ENCODE peak calls at places on chromosomes 11 and 22, in nine cellular contexts. One of them, this sample, is unnamed. For H3K36me3, the result is how much of the 10 kb centered on the place peaks cover.

GRCh38 chr11:44596541-44597276 is 31.2 kb downstream of the CD82 start:
- DNase-seq in ovary: no peak
- DNase-seq in CD8-positive, alpha-beta T cell: peak
- DNase-seq in RWPE2: no peak
- DNase-seq in lower lobe of right lung: no peak
- DNase-seq in IMR-90: no peak
- DNase-seq in tibial nerve: no peak
- DNase-seq in colonic mucosa: no peak
- DNase-seq in psoas muscle: no peak
- DNase-seq in this sample: no peak

GRCh38 chr11:43567396-43567975 is 113.1 kb upstream of the HSD17B12 start:
- DNase-seq in ovary: no peak
- DNase-seq in CD8-positive, alpha-beta T cell: no peak
- DNase-seq in lower lobe of right lung: no peak
- DNase-seq in psoas muscle: no peak
- DNase-seq in RWPE2: no peak
- DNase-seq in colonic mucosa: no peak
- DNase-seq in IMR-90: peak
- DNase-seq in tibial nerve: no peak
- DNase-seq in this sample: no peak

GRCh38 chr22:43722444-43722843 is 89.7 kb downstream of the EFCAB6 start:
- DNase-seq in tibial nerve: no peak
- DNase-seq in ovary: no peak
- DNase-seq in IMR-90: no peak
- DNase-seq in CD8-positive, alpha-beta T cell: no peak
- DNase-seq in RWPE2: no peak
- DNase-seq in lower lobe of right lung: no peak
- DNase-seq in psoas muscle: no peak
- DNase-seq in colonic mucosa: no peak
- DNase-seq in this sample: no peak

GRCh38 chr22:47298017-47298820 is 535.8 kb downstream of the TBC1D22A start:
- DNase-seq in RWPE2: no peak
- DNase-seq in CD8-positive, alpha-beta T cell: no peak
- DNase-seq in IMR-90: no peak
- DNase-seq in lower lobe of right lung: no peak
- DNase-seq in ovary: no peak
- DNase-seq in tibial nerve: no peak
- DNase-seq in psoas muscle: no peak
- DNase-seq in colonic mucosa: no peak
- DNase-seq in this sample: no peak

GRCh38 chr11:64095949-64096348 is 60.2 kb downstream of the FLRT1 start:
- DNase-seq in lower lobe of right lung: no peak
- DNase-seq in psoas muscle: no peak
- DNase-seq in colonic mucosa: no peak
- DNase-seq in CD8-positive, alpha-beta T cell: no peak
- DNase-seq in tibial nerve: no peak
- DNase-seq in RWPE2: no peak
- DNase-seq in ovary: no peak
- DNase-seq in IMR-90: no peak
- DNase-seq in this sample: no peak

GRCh38 chr11:124988063-124988462 is 34.1 kb downstream of the CCDC15 start:
- DNase-seq in RWPE2: no peak
- DNase-seq in tibial nerve: no peak
- DNase-seq in IMR-90: no peak
- DNase-seq in CD8-positive, alpha-beta T cell: no peak
- DNase-seq in ovary: no peak
- DNase-seq in lower lobe of right lung: no peak
- DNase-seq in psoas muscle: no peak
- DNase-seq in colonic mucosa: no peak
- DNase-seq in this sample: no peak

GRCh38 chr22:45210577-45211431 is 29.9 kb downstream of the KIAA0930 start:
- DNase-seq in ovary: no peak
- DNase-seq in lower lobe of right lung: no peak
- DNase-seq in CD8-positive, alpha-beta T cell: no peak
- DNase-seq in colonic mucosa: no peak
- DNase-seq in psoas muscle: no peak
- DNase-seq in RWPE2: peak
- DNase-seq in tibial nerve: no peak
- DNase-seq in IMR-90: no peak
- DNase-seq in this sample: no peak

GRCh38 chr11:110710520-110711381 is 1.5 kb downstream of the ARHGAP20 start:
- DNase-seq in ovary: peak
- DNase-seq in colonic mucosa: peak
- DNase-seq in IMR-90: peak
- DNase-seq in CD8-positive, alpha-beta T cell: no peak
- DNase-seq in RWPE2: no peak
- DNase-seq in psoas muscle: peak
- DNase-seq in tibial nerve: peak
- DNase-seq in lower lobe of right lung: peak
- DNase-seq in this sample: peak

GRCh38 chr11:4606231-4607015 is 1.6 kb downstream of the TRIM68 start:
- DNase-seq in colonic mucosa: peak
- DNase-seq in RWPE2: no peak
- DNase-seq in psoas muscle: no peak
- DNase-seq in CD8-positive, alpha-beta T cell: no peak
- DNase-seq in ovary: no peak
- DNase-seq in lower lobe of right lung: no peak
- DNase-seq in tibial nerve: no peak
- DNase-seq in IMR-90: peak
- DNase-seq in this sample: no peak

GRCh38 chr11:99739464-99740089 is 718.8 kb downstream of the CNTN5 start:
- DNase-seq in tibial nerve: no peak
- DNase-seq in ovary: no peak
- DNase-seq in IMR-90: peak
- DNase-seq in psoas muscle: no peak
- DNase-seq in lower lobe of right lung: no peak
- DNase-seq in CD8-positive, alpha-beta T cell: no peak
- DNase-seq in RWPE2: no peak
- DNase-seq in colonic mucosa: no peak
- DNase-seq in this sample: no peak

GRCh38 chr11:124917115-124917637 is 1.9 kb upstream of the HEPN1 start:
- DNase-seq in psoas muscle: no peak
- DNase-seq in colonic mucosa: no peak
- DNase-seq in RWPE2: no peak
- DNase-seq in CD8-positive, alpha-beta T cell: no peak
- DNase-seq in IMR-90: peak
- DNase-seq in lower lobe of right lung: no peak
- DNase-seq in tibial nerve: no peak
- DNase-seq in ovary: no peak
- DNase-seq in this sample: no peak

GRCh38 chr11:43072911-43073310 is 238.9 kb upstream of the API5 start:
- DNase-seq in RWPE2: no peak
- DNase-seq in tibial nerve: no peak
- DNase-seq in psoas muscle: no peak
- DNase-seq in lower lobe of right lung: no peak
- DNase-seq in IMR-90: no peak
- DNase-seq in colonic mucosa: no peak
- DNase-seq in CD8-positive, alpha-beta T cell: no peak
- DNase-seq in ovary: no peak
- DNase-seq in this sample: no peak

GRCh38 chr11:13717331-13717730 is 48.9 kb downstream of the FAR1 start:
- DNase-seq in tibial nerve: no peak
- DNase-seq in ovary: no peak
- DNase-seq in psoas muscle: no peak
- DNase-seq in colonic mucosa: no peak
- DNase-seq in IMR-90: peak
- DNase-seq in lower lobe of right lung: no peak
- DNase-seq in CD8-positive, alpha-beta T cell: no peak
- DNase-seq in RWPE2: no peak
- DNase-seq in this sample: no peak

GRCh38 chr11:123451183-123451907 is 21.3 kb downstream of the GRAMD1B start:
- DNase-seq in ovary: no peak
- DNase-seq in CD8-positive, alpha-beta T cell: no peak
- DNase-seq in colonic mucosa: no peak
- DNase-seq in IMR-90: no peak
- DNase-seq in psoas muscle: no peak
- DNase-seq in tibial nerve: no peak
- DNase-seq in RWPE2: no peak
- DNase-seq in lower lobe of right lung: no peak
- DNase-seq in this sample: no peak

DNA sequence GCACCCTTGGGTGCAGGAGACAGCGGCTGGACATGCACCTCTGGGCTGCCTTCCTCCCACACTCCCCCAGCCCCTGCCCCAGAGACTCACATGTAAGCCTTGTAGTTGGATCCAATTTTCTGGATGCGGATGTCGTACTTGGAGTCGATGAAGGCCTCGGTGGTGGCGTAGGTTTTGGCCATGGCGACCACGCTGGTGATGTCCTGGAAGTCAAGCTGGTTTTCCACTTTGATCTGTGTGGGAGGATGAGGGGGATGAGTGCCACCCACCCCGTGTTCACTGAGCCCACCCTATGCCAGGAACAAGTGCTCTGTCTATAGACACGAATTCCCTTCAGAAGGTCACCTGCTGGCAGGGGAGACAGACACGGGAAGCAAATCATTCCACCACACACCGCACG is 66.9 kb downstream of the FBXO7 start:
- DNase-seq in psoas muscle: no peak
- DNase-seq in ovary: no peak
- DNase-seq in RWPE2: no peak
- DNase-seq in lower lobe of right lung: no peak
- DNase-seq in colonic mucosa: no peak
- DNase-seq in IMR-90: no peak
- DNase-seq in tibial nerve: no peak
- DNase-seq in CD8-positive, alpha-beta T cell: no peak
- DNase-seq in this sample: no peak
- H3K4me3 ChIP-seq in psoas muscle: no peak
- H3K4me3 ChIP-seq in ovary: no peak
- H3K4me3 ChIP-seq in RWPE2: no peak
- H3K4me3 ChIP-seq in lower lobe of right lung: no peak
- H3K4me3 ChIP-seq in colonic mucosa: no peak
- H3K4me3 ChIP-seq in IMR-90: no peak
- H3K4me3 ChIP-seq in tibial nerve: no peak
- H3K4me3 ChIP-seq in CD8-positive, alpha-beta T cell: no peak
- H3K4me3 ChIP-seq in this sample: no peak

DNA sequence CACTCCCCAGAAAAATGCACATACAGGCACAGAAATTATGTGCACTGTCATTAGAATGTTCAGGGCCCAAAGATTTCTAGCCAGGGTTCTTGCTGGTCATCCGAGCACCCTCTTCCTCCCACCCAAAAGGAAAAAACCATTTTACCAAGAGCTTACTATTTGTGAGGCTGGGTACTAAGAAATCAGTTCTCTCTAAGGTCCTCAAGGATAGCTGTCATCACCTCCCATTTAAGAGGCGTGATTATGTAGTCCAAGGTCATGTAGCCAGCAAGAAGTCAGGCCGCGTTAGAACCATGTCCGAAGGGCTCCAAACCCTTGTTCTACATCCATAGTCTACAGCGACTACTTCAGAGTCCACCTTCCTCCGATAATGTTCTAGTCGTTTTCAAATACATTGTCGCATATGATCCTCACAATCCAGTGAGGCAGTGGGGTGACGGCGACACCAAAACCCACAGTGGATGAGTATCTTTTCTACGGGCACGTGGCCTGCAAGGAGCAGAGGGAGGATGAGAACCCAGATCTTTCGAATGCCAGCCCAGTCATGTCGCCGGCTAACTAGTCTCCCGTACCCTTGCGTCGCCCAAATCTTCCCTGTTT is 634 bp downstream of the TIMM8B start:
- DNase-seq in tibial nerve: no peak
- DNase-seq in RWPE2: no peak
- DNase-seq in ovary: no peak
- DNase-seq in IMR-90: peak
- DNase-seq in lower lobe of right lung: no peak
- DNase-seq in psoas muscle: peak
- DNase-seq in colonic mucosa: peak
- DNase-seq in CD8-positive, alpha-beta T cell: peak
- DNase-seq in this sample: no peak
- H3K36me3 ChIP-seq in tibial nerve: half or more
- H3K36me3 ChIP-seq in RWPE2: half or more
- H3K36me3 ChIP-seq in ovary: under half
- H3K36me3 ChIP-seq in IMR-90: under half
- H3K36me3 ChIP-seq in lower lobe of right lung: half or more
- H3K36me3 ChIP-seq in psoas muscle: under half
- H3K36me3 ChIP-seq in colonic mucosa: under half
- H3K36me3 ChIP-seq in CD8-positive, alpha-beta T cell: under half
- H3K36me3 ChIP-seq in this sample: half or more

DNA sequence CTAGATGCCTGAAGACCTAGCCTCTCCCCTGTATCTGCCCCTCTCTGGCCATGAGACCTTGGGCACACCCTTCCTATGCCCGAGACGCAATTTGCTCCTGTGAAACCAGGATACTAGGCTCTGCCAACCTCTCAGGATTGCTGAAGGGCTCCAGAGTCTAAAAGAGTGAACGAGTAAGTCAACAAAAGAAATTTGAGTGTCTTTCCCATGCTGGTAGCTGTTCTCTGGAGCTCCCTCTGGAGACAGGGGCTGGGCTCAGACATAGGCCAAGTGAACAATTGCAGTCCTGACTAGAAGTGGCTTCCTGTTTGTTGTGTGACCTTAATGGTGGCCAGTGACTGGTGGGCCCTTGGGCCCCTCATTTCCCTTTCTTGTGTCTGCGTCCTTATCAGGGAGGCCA is 189.0 kb upstream of the NARS2 start:
- DNase-seq in lower lobe of right lung: no peak
- DNase-seq in IMR-90: no peak
- DNase-seq in tibial nerve: no peak
- DNase-seq in ovary: no peak
- DNase-seq in colonic mucosa: no peak
- DNase-seq in CD8-positive, alpha-beta T cell: no peak
- DNase-seq in RWPE2: no peak
- DNase-seq in psoas muscle: no peak
- DNase-seq in this sample: no peak
- TF ChIP-seq CTCF in lower lobe of right lung: peak
- TF ChIP-seq CTCF in IMR-90: no peak
- TF ChIP-seq CTCF in tibial nerve: no peak
- TF ChIP-seq CTCF in ovary: no peak
- TF ChIP-seq CTCF in colonic mucosa: no peak
- TF ChIP-seq CTCF in CD8-positive, alpha-beta T cell: no peak
- TF ChIP-seq CTCF in RWPE2: no peak
- TF ChIP-seq CTCF in psoas muscle: no peak
- TF ChIP-seq CTCF in this sample: no peak

GRCh38 chr11:74417379-74417804 is 19.2 kb upstream of the PGM2L1 start:
- DNase-seq in RWPE2: no peak
- DNase-seq in colonic mucosa: no peak
- DNase-seq in IMR-90: peak
- DNase-seq in tibial nerve: no peak
- DNase-seq in psoas muscle: no peak
- DNase-seq in lower lobe of right lung: no peak
- DNase-seq in ovary: no peak
- DNase-seq in CD8-positive, alpha-beta T cell: peak
- DNase-seq in this sample: no peak

GRCh38 chr11:74412733-74413359 is 14.6 kb upstream of the PGM2L1 start:
- DNase-seq in IMR-90: no peak
- DNase-seq in CD8-positive, alpha-beta T cell: no peak
- DNase-seq in lower lobe of right lung: no peak
- DNase-seq in colonic mucosa: no peak
- DNase-seq in psoas muscle: no peak
- DNase-seq in ovary: no peak
- DNase-seq in RWPE2: no peak
- DNase-seq in tibial nerve: no peak
- DNase-seq in this sample: no peak

GRCh38 chr11:74417860-74418508 is 19.8 kb upstream of the PGM2L1 start:
- DNase-seq in colonic mucosa: no peak
- DNase-seq in psoas muscle: no peak
- DNase-seq in ovary: no peak
- DNase-seq in IMR-90: peak
- DNase-seq in RWPE2: no peak
- DNase-seq in CD8-positive, alpha-beta T cell: no peak
- DNase-seq in tibial nerve: no peak
- DNase-seq in lower lobe of right lung: no peak
- DNase-seq in this sample: no peak

GRCh38 chr11:74418509-74418895 is 20.3 kb upstream of the PGM2L1 start:
- DNase-seq in lower lobe of right lung: no peak
- DNase-seq in CD8-positive, alpha-beta T cell: no peak
- DNase-seq in RWPE2: no peak
- DNase-seq in ovary: no peak
- DNase-seq in psoas muscle: no peak
- DNase-seq in IMR-90: peak
- DNase-seq in tibial nerve: no peak
- DNase-seq in colonic mucosa: no peak
- DNase-seq in this sample: no peak
- H3K4me3 ChIP-seq in lower lobe of right lung: no peak
- H3K4me3 ChIP-seq in CD8-positive, alpha-beta T cell: no peak
- H3K4me3 ChIP-seq in RWPE2: no peak
- H3K4me3 ChIP-seq in ovary: no peak
- H3K4me3 ChIP-seq in psoas muscle: no peak
- H3K4me3 ChIP-seq in IMR-90: no peak
- H3K4me3 ChIP-seq in tibial nerve: no peak
- H3K4me3 ChIP-seq in colonic mucosa: no peak
- H3K4me3 ChIP-seq in this sample: no peak

This sample was measured in right lobe of liver.